ENCODE peak calls at places on chromosomes 4 and X, in four cellular contexts. C is activated naive CD8-positive, alpha-beta T cell treated with anti-CD3 and anti-CD28 coated beads, Interleukin-2, amount 50 U/mL, for 24 hours; I is KG1; Y is left lung. H is an unnamed sample.

GRCh38 chrX:151538190-151539122 is 25.0 kb upstream of the PASD1 start:
- DNase-seq in C (no peak), I (no peak), Y (no peak), H (no peak)

GRCh38 chr4:10006604-10007435 is 14.5 kb downstream of the SLC2A9 start:
- DNase-seq in C (no peak), I (no peak), Y (peak; percentile 57), H (peak; percentile 36)

GRCh38 chr4:100391913-100392312 is 125.9 kb downstream of the EMCN start:
- DNase-seq in C (no peak), I (no peak), Y (no peak), H (peak; percentile 87)

GRCh38 chr4:78737020-78737419 is 39.1 kb upstream of the BMP2K start:
- DNase-seq in C (no peak), I (no peak), Y (no peak), H (no peak)

GRCh38 chrX:19879742-19880378 is 7.5 kb downstream of the SH3KBP1 start:
- DNase-seq in C (peak; percentile 58), I (no peak), Y (no peak), H (no peak)

GRCh38 chrX:97846228-97846627 is 962.5 kb downstream of the RPA4 start:
- DNase-seq in C (no peak), I (no peak), Y (no peak), H (no peak)

GRCh38 chr4:6641164-6641970 is 882 bp downstream of the MRFAP1 start:
- DNase-seq in C (peak; percentile 40), I (no peak), Y (peak; percentile 59), H (peak; percentile 62)

GRCh38 chr4:181528570-181529184 is 714.5 kb upstream of the TENM3 start:
- DNase-seq in C (peak; percentile 23), I (no peak), Y (peak; percentile 40), H (peak; percentile 61)

GRCh38 chr4:17702666-17703065 is 78.8 kb downstream of the FAM184B start:
- DNase-seq in C (no peak), I (no peak), Y (no peak), H (no peak)

GRCh38 chr4:7001271-7001670 is 41.9 kb upstream of the TADA2B start:
- DNase-seq in C (no peak), I (no peak), Y (no peak), H (no peak)